ENCODE peak calls at places on chromosomes 11 and 22, in ten cellular contexts. D, S, Y, W, B, Q, A, O, P and H are unnamed samples.
A peak's percentile ranks its signal among the peaks of the same experiment; 100 is the strongest.

GRCh38 chr11:102599642-102600261 is 25.4 kb downstream of the MMP20 start:
- DNase-seq in D (peak; percentile 93), S (peak; percentile 76), Y (peak; percentile 68), W (no peak), B (no peak), Q (no peak), A (no peak), O (no peak), P (peak; percentile 95), H (no peak)

GRCh38 chr22:48531721-48532435 is 1295.8 kb downstream of the BRD1 start:
- DNase-seq in D (no peak), S (no peak), Y (peak; percentile 83), W (no peak), B (no peak), Q (no peak), A (no peak), O (no peak), P (no peak), H (no peak)

GRCh38 chr22:44085743-44086741 is 61.9 kb downstream of the PARVB start:
- DNase-seq in D (peak; percentile 69), S (no peak), Y (peak; percentile 59), W (peak; percentile 29), B (no peak), Q (peak; percentile 77), A (peak; percentile 81), O (peak; percentile 91), P (peak; percentile 53), H (peak; percentile 19)

GRCh38 chr11:2097356-2097997 is 41.7 kb downstream of the IGF2 start:
- DNase-seq in D (peak; percentile 97), S (peak; percentile 69), Y (no peak), W (no peak), B (peak; percentile 83), Q (peak; percentile 86), A (peak; percentile 65), O (peak; percentile 85), P (peak; percentile 82), H (no peak)

GRCh38 chr11:94128171-94128745 is 383 bp upstream of the PANX1 start:
- DNase-seq in D (peak; percentile 48), S (no peak), Y (no peak), W (no peak), B (peak; percentile 84), Q (peak; percentile 63), A (no peak), O (no peak), P (no peak), H (no peak)

GRCh38 chr11:100625041-100625440 is 62.0 kb upstream of the ARHGAP42 start:
- DNase-seq in D (peak; percentile 77), S (no peak), Y (no peak), W (no peak), B (no peak), Q (no peak), A (no peak), O (no peak), P (no peak), H (no peak)

GRCh38 chr11:134050541-134051383 is 18.1 kb upstream of the JAM3 start:
- DNase-seq in D (peak; percentile 64), S (no peak), Y (peak; percentile 78), W (peak; percentile 68), B (peak; percentile 92), Q (peak; percentile 71), A (peak; percentile 71), O (peak; percentile 85), P (peak; percentile 49), H (peak; percentile 96)

GRCh38 chr11:74870485-74870884 is 78.4 kb downstream of the XRRA1 start:
- DNase-seq in D (peak; percentile 68), S (peak; percentile 10), Y (peak; percentile 68), W (no peak), B (no peak), Q (peak; percentile 78), A (no peak), O (no peak), P (peak; percentile 66), H (peak; percentile 28)

GRCh38 chr11:67303132-67303988 is at the start of gene SSH3:
- DNase-seq in D (peak; percentile 54), S (no peak), Y (peak; percentile 58), W (peak; percentile 17), B (peak; percentile 94), Q (peak; percentile 92), A (peak; percentile 83), O (peak; percentile 88), P (peak; percentile 34), H (peak; percentile 81)

GRCh38 chr11:94597896-94598295 is 30.7 kb downstream of the PIWIL4 start:
- DNase-seq in D (peak; percentile 83), S (no peak), Y (peak; percentile 47), W (no peak), B (no peak), Q (peak; percentile 16), A (no peak), O (no peak), P (peak; percentile 17), H (no peak)

GRCh38 chr11:57779275-57779674 is 17.7 kb downstream of the CTNND1 start:
- DNase-seq in D (peak; percentile 72), S (no peak), Y (no peak), W (no peak), B (no peak), Q (peak; percentile 84), A (no peak), O (no peak), P (peak; percentile 63), H (peak; percentile 55)

GRCh38 chr11:47992959-47993820 is 12.8 kb downstream of the PTPRJ start:
- DNase-seq in D (peak; percentile 83), S (no peak), Y (no peak), W (no peak), B (peak; percentile 39), Q (no peak), A (no peak), O (no peak), P (peak; percentile 89), H (no peak)

GRCh38 chr11:12377824-12378593 is 638 bp downstream of the PARVA start:
- DNase-seq in D (peak; percentile 60), S (no peak), Y (peak; percentile 76), W (no peak), B (no peak), Q (peak; percentile 93), A (peak; percentile 74), O (peak; percentile 76), P (peak; percentile 71), H (peak; percentile 14)

GRCh38 chr11:22991196-22991595 is 130.9 kb upstream of the CCDC179 start:
- DNase-seq in D (no peak), S (no peak), Y (no peak), W (no peak), B (no peak), Q (peak; percentile 71), A (no peak), O (no peak), P (no peak), H (peak; percentile 51)

GRCh38 chr22:42269407-42270177 is 861 bp downstream of the TCF20 start:
- DNase-seq in D (peak; percentile 19), S (no peak), Y (no peak), W (peak; percentile 66), B (peak; percentile 94), Q (peak; percentile 84), A (peak; percentile 44), O (peak; percentile 60), P (no peak), H (peak; percentile 78)

GRCh38 chr11:108016647-108017046 is 7.9 kb downstream of the CUL5 start:
- DNase-seq in D (no peak), S (no peak), Y (no peak), W (no peak), B (no peak), Q (no peak), A (no peak), O (no peak), P (no peak), H (no peak)

DNA sequence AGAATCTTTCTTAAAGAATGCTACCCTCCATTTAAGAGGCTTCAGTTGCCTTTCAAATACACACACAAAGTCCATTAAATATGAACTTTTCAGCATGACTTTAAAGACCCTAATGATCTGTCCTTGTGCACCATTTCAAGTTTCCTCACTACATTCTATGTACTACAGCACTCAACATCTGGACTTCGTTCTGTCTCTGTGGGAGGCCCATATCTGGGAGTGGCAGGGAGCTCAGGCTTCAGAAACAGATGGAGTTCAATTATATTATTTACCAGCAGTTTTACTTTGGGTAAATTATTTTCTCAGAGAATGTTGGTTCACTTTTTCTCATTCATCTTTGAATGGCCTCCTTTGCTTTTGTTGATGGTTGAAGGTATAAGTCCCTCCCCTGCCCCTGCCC is 67.4 kb downstream of the ANO3 start:
- DNase-seq in D (no peak), S (no peak), Y (peak; percentile 1), W (no peak), B (no peak), Q (no peak), A (no peak), O (no peak), P (no peak), H (no peak)
- H3K4me3 ChIP-seq in D (no peak overlapping the region), S (no peak overlapping the region), Y (no peak overlapping the region), W (no peak overlapping the region), B (no peak overlapping the region), Q (no peak overlapping the region), A (no peak overlapping the region), O (no peak overlapping the region), P (no peak overlapping the region), H (no peak overlapping the region)

GRCh38 chr22:30196141-30196866 is 50.3 kb downstream of the LIF start:
- DNase-seq in D (peak; percentile 100), S (peak; percentile 100), Y (peak; percentile 92), W (peak; percentile 5), B (peak; percentile 91), Q (peak; percentile 94), A (peak; percentile 78), O (peak; percentile 85), P (peak; percentile 100), H (peak; percentile 84)
- H3K4me3 ChIP-seq in D (no peak overlapping the region), S (peak overlapping the region; percentile 28), Y (no peak overlapping the region), W (no peak overlapping the region), B (no peak overlapping the region), Q (peak overlapping the region; percentile 9), A (peak overlapping the region; percentile 26), O (no peak overlapping the region), P (no peak overlapping the region), H (no peak overlapping the region)

DNA sequence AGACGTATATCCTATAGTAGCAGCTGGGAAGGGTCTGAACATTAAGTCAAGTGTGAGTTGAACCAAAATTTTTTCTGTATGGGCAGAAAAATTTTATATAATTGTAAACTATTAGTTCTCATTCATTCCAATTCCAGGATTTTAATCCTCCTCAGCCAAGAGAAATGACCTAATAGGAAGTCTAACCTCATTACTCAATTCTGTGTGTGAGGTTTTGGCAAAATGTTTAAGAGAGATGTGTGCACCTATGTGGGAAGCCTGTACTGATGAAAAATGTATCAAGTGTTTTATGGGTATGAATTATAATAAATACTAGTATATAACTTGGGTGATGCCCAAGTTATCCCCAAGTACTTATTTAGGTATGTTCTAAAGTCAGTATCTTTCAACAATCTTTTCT is 311.6 kb upstream of the PITPNB start:
- DNase-seq in D (no peak), S (no peak), Y (no peak), W (no peak), B (no peak), Q (no peak), A (no peak), O (no peak), P (peak; percentile 18), H (no peak)
- H3K4me3 ChIP-seq in D (no peak overlapping the region), S (no peak overlapping the region), Y (no peak overlapping the region), W (no peak overlapping the region), B (no peak overlapping the region), Q (no peak overlapping the region), A (no peak overlapping the region), O (no peak overlapping the region), P (no peak overlapping the region), H (no peak overlapping the region)

DNA sequence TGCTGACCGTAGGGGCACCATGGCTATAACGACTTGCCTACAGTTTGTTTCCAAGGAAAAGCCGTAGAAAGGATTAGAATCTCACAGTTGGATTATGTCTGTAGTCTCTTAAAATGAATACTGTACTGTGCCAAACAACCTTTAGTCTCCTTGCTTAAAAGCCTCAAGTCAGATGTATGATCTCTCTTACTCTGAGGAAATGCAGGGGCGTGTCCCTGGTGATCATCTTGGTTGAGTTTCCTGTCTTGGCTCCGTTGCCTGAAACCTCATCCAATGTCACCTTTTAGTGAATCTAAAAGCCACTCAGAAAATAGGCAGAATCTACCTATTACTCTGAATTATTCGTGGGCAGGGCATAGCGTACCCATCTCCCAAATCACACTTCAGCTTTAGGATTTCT is 246.1 kb downstream of the ETS1 start:
- DNase-seq in D (peak; percentile 56), S (no peak), Y (no peak), W (peak; percentile 82), B (no peak), Q (no peak), A (no peak), O (no peak), P (no peak), H (no peak)
- H3K4me3 ChIP-seq in D (no peak overlapping the region), S (no peak overlapping the region), Y (no peak overlapping the region), W (peak overlapping the region; percentile 57), B (no peak overlapping the region), Q (no peak overlapping the region), A (no peak overlapping the region), O (no peak overlapping the region), P (no peak overlapping the region), H (no peak overlapping the region)